ENCODE peak calls at places on chromosomes 1 and 21, in eight cellular contexts. S is fibroblast of pulmonary artery, C is left colon, N is mucosa of gallbladder, F is HEK293T, M is lung, O is NCI-H446, X is amniotic epithelial cell. T is an unnamed sample.

GRCh38 chr21:35223480-35224156 is 174.5 kb upstream of the RUNX1 start:
- DNase-seq in S (no peak), C (no peak), N (no peak), F (no peak), M (no peak), O (no peak), X (no peak), T (no peak)

GRCh38 chr1:24554714-24555113 is 1.2 kb upstream of the NCMAP start:
- DNase-seq in S (no peak), C (no peak), N (no peak), F (no peak), M (no peak), O (no peak), X (no peak), T (no peak)

GRCh38 chr1:28199328-28200233 is 23.1 kb upstream of the PTAFR start:
- DNase-seq in S (no peak), C (peak), N (no peak), F (no peak), M (no peak), O (no peak), X (no peak), T (no peak)

GRCh38 chr1:115088871-115089442 is 346 bp downstream of the TSPAN2 start:
- DNase-seq in S (no peak), C (no peak), N (no peak), F (no peak), M (no peak), O (no peak), X (no peak), T (no peak)

GRCh38 chr1:83693409-83694126 is 305.4 kb downstream of the TTLL7 start:
- DNase-seq in S (peak), C (no peak), N (no peak), F (peak), M (no peak), O (no peak), X (no peak), T (no peak)

GRCh38 chr1:59043796-59044195 is 253.1 kb upstream of the FGGY start:
- DNase-seq in S (peak), C (peak), N (peak), F (no peak), M (peak), O (no peak), X (peak), T (peak)

GRCh38 chr1:228164561-228165371 is 838 bp upstream of the IBA57 start:
- DNase-seq in S (no peak), C (peak), N (no peak), F (no peak), M (no peak), O (no peak), X (no peak), T (no peak)

GRCh38 chr21:26982767-26983166 is 15.9 kb upstream of the ADAMTS5 start:
- DNase-seq in S (no peak), C (no peak), N (no peak), F (no peak), M (no peak), O (peak), X (peak), T (no peak)

GRCh38 chr1:28343405-28343804 is 14.6 kb downstream of the MED18 start:
- DNase-seq in S (no peak), C (no peak), N (no peak), F (no peak), M (no peak), O (no peak), X (peak), T (no peak)

GRCh38 chr1:151715726-151716404 is 738 bp downstream of the CELF3 start:
- DNase-seq in S (no peak), C (no peak), N (no peak), F (peak), M (no peak), O (peak), X (no peak), T (no peak)

GRCh38 chr1:62906428-62906886 is 122.5 kb downstream of the ATG4C start:
- DNase-seq in S (peak), C (no peak), N (no peak), F (peak), M (no peak), O (no peak), X (peak), T (no peak)

GRCh38 chr1:77347646-77348045 is 65.8 kb downstream of the AK5 start:
- DNase-seq in S (peak), C (no peak), N (no peak), F (no peak), M (no peak), O (no peak), X (peak), T (no peak)

GRCh38 chr1:203052556-203053059 is 26.3 kb downstream of the PPFIA4 start:
- DNase-seq in S (no peak), C (no peak), N (no peak), F (no peak), M (no peak), O (no peak), X (no peak), T (no peak)

GRCh38 chr1:27483659-27484058 is 6.3 kb downstream of the WASF2 start:
- DNase-seq in S (no peak), C (no peak), N (no peak), F (no peak), M (no peak), O (no peak), X (no peak), T (no peak)

GRCh38 chr21:46082638-46083270 is 15.2 kb upstream of the COL6A2 start:
- DNase-seq in S (no peak), C (no peak), N (no peak), F (peak), M (peak), O (no peak), X (no peak), T (peak)

GRCh38 chr1:55147504-55147903 is 67.7 kb downstream of the USP24 start:
- DNase-seq in S (no peak), C (no peak), N (no peak), F (no peak), M (no peak), O (no peak), X (no peak), T (no peak)

GRCh38 chr1:31152181-31152768 is 86.8 kb upstream of the PUM1 start:
- DNase-seq in S (peak), C (no peak), N (no peak), F (peak), M (no peak), O (no peak), X (peak), T (no peak)

GRCh38 chr1:182337736-182338571 is 53.6 kb downstream of the GLUL start:
- DNase-seq in S (peak), C (no peak), N (no peak), F (no peak), M (no peak), O (no peak), X (no peak), T (no peak)

GRCh38 chr1:157163273-157164127 is 25.3 kb upstream of the ETV3 start:
- DNase-seq in S (peak), C (peak), N (peak), F (peak), M (peak), O (peak), X (peak), T (peak)

GRCh38 chr1:235588916-235589515 is 60.6 kb downstream of the GNG4 start:
- DNase-seq in S (peak), C (no peak), N (no peak), F (no peak), M (no peak), O (no peak), X (peak), T (no peak)

GRCh38 chr1:25090707-25091422 is 141.4 kb downstream of the SYF2 start:
- DNase-seq in S (peak), C (no peak), N (no peak), F (no peak), M (no peak), O (no peak), X (peak), T (no peak)

GRCh38 chr1:70327306-70328076 is 27.0 kb downstream of the ANKRD13C start:
- DNase-seq in S (no peak), C (no peak), N (no peak), F (no peak), M (no peak), O (no peak), X (no peak), T (no peak)

GRCh38 chr1:108057536-108057935 is 92.6 kb upstream of the VAV3 start:
- DNase-seq in S (peak), C (peak), N (no peak), F (no peak), M (peak), O (no peak), X (no peak), T (no peak)

GRCh38 chr1:115668579-115668978 is 26.8 kb downstream of the VANGL1 start:
- DNase-seq in S (peak), C (no peak), N (no peak), F (no peak), M (no peak), O (no peak), X (peak), T (no peak)

GRCh38 chr1:94115900-94116436 is 5.0 kb downstream of the ABCA4 start:
- DNase-seq in S (no peak), C (no peak), N (no peak), F (no peak), M (no peak), O (no peak), X (no peak), T (no peak)

GRCh38 chr1:7580923-7581753 is 190.0 kb upstream of the VAMP3 start:
- DNase-seq in S (peak), C (no peak), N (no peak), F (no peak), M (no peak), O (no peak), X (no peak), T (no peak)

GRCh38 chr1:227959325-227959860 is 11.7 kb upstream of the WNT9A start:
- DNase-seq in S (no peak), C (no peak), N (peak), F (no peak), M (peak), O (no peak), X (no peak), T (peak)

GRCh38 chr21:46220275-46220810 is 8.2 kb downstream of the LSS start:
- DNase-seq in S (no peak), C (no peak), N (no peak), F (no peak), M (no peak), O (no peak), X (no peak), T (no peak)

GRCh38 chr1:25431495-25432363 is 1.0 kb downstream of the MACO1 start:
- DNase-seq in S (no peak), C (peak), N (no peak), F (no peak), M (peak), O (no peak), X (no peak), T (no peak)

GRCh38 chr21:42153746-42154145 is 65.2 kb upstream of the ABCG1 start:
- DNase-seq in S (no peak), C (no peak), N (no peak), F (no peak), M (no peak), O (no peak), X (no peak), T (no peak)

GRCh38 chr1:52393174-52393573 is 11.0 kb downstream of the ORC1 start:
- DNase-seq in S (no peak), C (no peak), N (no peak), F (no peak), M (no peak), O (no peak), X (no peak), T (no peak)

GRCh38 chr1:2247760-2248126 is 19.6 kb downstream of the SKI start:
- DNase-seq in S (no peak), C (no peak), N (no peak), F (no peak), M (no peak), O (no peak), X (no peak), T (no peak)

GRCh38 chr1:8348777-8349472 is 31.0 kb downstream of the SLC45A1 start:
- DNase-seq in S (peak), C (peak), N (peak), F (peak), M (peak), O (peak), X (peak), T (no peak)

GRCh38 chr1:41354956-41355355 is 6.3 kb upstream of the FOXO6 start:
- DNase-seq in S (no peak), C (no peak), N (no peak), F (no peak), M (no peak), O (no peak), X (no peak), T (no peak)

GRCh38 chr1:206898089-206898908 is 1.1 kb downstream of the IL24 start:
- DNase-seq in S (peak), C (no peak), N (no peak), F (no peak), M (no peak), O (no peak), X (peak), T (no peak)